ENCODE peak calls at places on chromosomes 3 and 15, in four cellular contexts. H, P, Z and E are unnamed samples.

GRCh38 chr15:50943623-50944022 is 35.1 kb downstream of the AP4E1 start:
- DNase-seq in Z (no peak), P (no peak), H (no peak), E (no peak)

GRCh38 chr15:69225355-69226027 is 65.1 kb downstream of the GLCE start:
- DNase-seq in Z (no peak), P (peak), H (peak), E (peak)

GRCh38 chr3:170487091-170487490 is 68.4 kb downstream of the CLDN11 start:
- DNase-seq in H (no peak), P (no peak), Z (no peak), E (no peak)

GRCh38 chr3:151283387-151283786 is 5.0 kb upstream of the P2RY14 start:
- DNase-seq in Z (no peak), H (no peak), P (no peak), E (no peak)

GRCh38 chr15:84594617-84595290 is 6.1 kb upstream of the ZSCAN2 start:
- DNase-seq in H (no peak), P (no peak), Z (no peak), E (no peak)

GRCh38 chr3:193640728-193641127 is 47.7 kb downstream of the OPA1 start:
- DNase-seq in P (no peak), H (no peak), Z (no peak), E (no peak)

GRCh38 chr15:41997845-41998244 is 23.0 kb downstream of the PLA2G4E start:
- DNase-seq in H (no peak), Z (no peak), P (no peak), E (no peak)

GRCh38 chr3:194572944-194573491 is 60.2 kb downstream of the TMEM44 start:
- DNase-seq in H (no peak), P (no peak), Z (no peak), E (no peak)

GRCh38 chr3:159855599-159856495 is 132.8 kb upstream of the IL12A start:
- DNase-seq in P (no peak), Z (no peak), H (no peak), E (no peak)

GRCh38 chr3:193983846-193984245 is 152.1 kb upstream of the HES1 start:
- DNase-seq in P (no peak), Z (no peak), H (no peak), E (no peak)

GRCh38 chr3:139755551-139755950 is 77.8 kb upstream of the NMNAT3 start:
- DNase-seq in Z (no peak), H (no peak), P (no peak), E (no peak)

GRCh38 chr3:115927210-115927609 is 303.9 kb downstream of the GAP43 start:
- DNase-seq in P (no peak), Z (no peak), H (no peak), E (no peak)

GRCh38 chr3:33194303-33194702 is 24.3 kb downstream of the SUSD5 start:
- DNase-seq in H (no peak), P (no peak), Z (no peak), E (no peak)

GRCh38 chr15:80500021-80500420 is 95.8 kb downstream of the ARNT2 start:
- DNase-seq in H (no peak), Z (no peak), P (no peak), E (no peak)

GRCh38 chr3:117962750-117963149 is 1071.9 kb downstream of the IGSF11 start:
- DNase-seq in Z (no peak), P (no peak), H (no peak), E (no peak)

GRCh38 chr3:179067839-179068238 is 3.8 kb downstream of the ZMAT3 start:
- DNase-seq in H (no peak), Z (no peak), P (no peak), E (no peak)

GRCh38 chr3:123060054-123060453 is 6.8 kb upstream of the PDIA5 start:
- DNase-seq in H (no peak), Z (no peak), P (no peak), E (no peak)

GRCh38 chr15:91849180-91849579 is 4.3 kb upstream of the SLCO3A1 start:
- DNase-seq in Z (no peak), H (no peak), P (no peak), E (no peak)

GRCh38 chr3:11564577-11565001 is 79.1 kb downstream of the VGLL4 start:
- DNase-seq in H (no peak), Z (no peak), P (no peak), E (no peak)

GRCh38 chr3:123290107-123290930 is 88.6 kb downstream of the SEC22A start:
- DNase-seq in Z (no peak), P (no peak), H (no peak), E (no peak)

GRCh38 chr15:71055461-71055860 is 59.8 kb upstream of the THSD4 start:
- DNase-seq in H (no peak), Z (no peak), P (no peak), E (no peak)

GRCh38 chr3:128068156-128068620 is 16.0 kb downstream of the SEC61A1 start:
- DNase-seq in Z (peak), H (peak), P (peak), E (peak)

GRCh38 chr15:81168680-81169079 is 28.0 kb upstream of the IL16 start:
- DNase-seq in P (no peak), Z (no peak), H (no peak), E (no peak)

GRCh38 chr3:81743096-81744025 is 18.1 kb downstream of the GBE1 start:
- DNase-seq in Z (no peak), P (no peak), H (peak), E (no peak)

GRCh38 chr15:58440181-58440910 is 8.6 kb downstream of the LIPC start:
- DNase-seq in P (no peak), H (peak), Z (no peak), E (no peak)

GRCh38 chr15:59005579-59005978 is 18.1 kb downstream of the RNF111 start:
- DNase-seq in H (no peak), P (no peak), Z (no peak), E (no peak)

GRCh38 chr15:26200427-26200826 is 337.3 kb upstream of the ATP10A start:
- DNase-seq in P (no peak), H (no peak), Z (no peak), E (no peak)

GRCh38 chr15:37038036-37038715 is 62.2 kb downstream of the MEIS2 start:
- DNase-seq in H (no peak), P (no peak), Z (no peak), E (no peak)

GRCh38 chr3:23035927-23036640 is 167.0 kb upstream of the UBE2E2 start:
- DNase-seq in H (no peak), P (peak), Z (no peak), E (peak)

GRCh38 chr3:64143399-64144130 is 81.7 kb downstream of the PRICKLE2 start:
- DNase-seq in P (no peak), H (peak), Z (no peak), E (no peak)

GRCh38 chr3:14947105-14947885 is at the start of gene NR2C2:
- DNase-seq in H (peak), Z (peak), P (peak), E (peak)

GRCh38 chr3:138692152-138692551 is 83.6 kb downstream of the FAIM start:
- DNase-seq in P (no peak), H (no peak), Z (no peak), E (no peak)

GRCh38 chr3:19348500-19348899 is 200.2 kb downstream of the KCNH8 start:
- DNase-seq in P (no peak), Z (no peak), H (no peak), E (no peak)

GRCh38 chr3:179194931-179195330 is 46.8 kb downstream of the PIK3CA start:
- DNase-seq in P (no peak), Z (no peak), H (no peak), E (no peak)

GRCh38 chr15:99951471-99951870 is 218.2 kb upstream of the LYSMD4 start:
- DNase-seq in P (no peak), Z (no peak), H (no peak), E (no peak)

GRCh38 chr3:30471076-30471475 is 135.3 kb upstream of the TGFBR2 start:
- DNase-seq in H (no peak), P (no peak), Z (no peak), E (no peak)

GRCh38 chr3:41125258-41125657 is 74.0 kb upstream of the CTNNB1 start:
- DNase-seq in Z (no peak), P (no peak), H (no peak), E (no peak)

GRCh38 chr3:171551296-171551695 is 91.1 kb upstream of the TNIK start:
- DNase-seq in P (no peak), H (no peak), Z (no peak), E (no peak)

GRCh38 chr15:58506787-58507671 is 75.2 kb downstream of the LIPC start:
- DNase-seq in Z (no peak), H (no peak), P (no peak), E (no peak)

GRCh38 chr3:42473083-42473932 is 29.1 kb upstream of the VIPR1 start:
- DNase-seq in Z (no peak), H (no peak), P (no peak), E (no peak)